ENCODE peak calls at places on chromosomes 16 and 17, in nine cellular contexts. X is H7; H is NCI-H2081; F is CD8-positive, alpha-beta T cell; K is activated naive CD4-positive, alpha-beta T cell treated with anti-CD3 and anti-CD28 coated beads, Interleukin-2, amount 50 U/mL, for 72 hours; B is fibroblast of gingiva; I is esophagus squamous epithelium; U is hypothalamus; D is germinal center. S is an unnamed sample.

GRCh38 chr16:11136600-11136999 is 119.4 kb downstream of the SOCS1 start:
- DNase-seq in X (no peak), H (peak; percentile 82), F (no peak), K (no peak), B (peak; percentile 73), I (no peak), U (no peak), D (no peak), S (no peak)

GRCh38 chr17:78473951-78474630 is 95.6 kb downstream of the PGS1 start:
- DNase-seq in X (no peak), H (no peak), F (no peak), K (no peak), B (no peak), I (no peak), U (no peak), D (no peak), S (no peak)

GRCh38 chr16:57770361-57770760 is 31.9 kb downstream of the KIFC3 start:
- DNase-seq in X (no peak), H (no peak), F (no peak), K (no peak), B (no peak), I (no peak), U (no peak), D (no peak), S (no peak)

GRCh38 chr16:22235839-22236745 is 30.0 kb downstream of the EEF2K start:
- DNase-seq in X (no peak), H (no peak), F (no peak), K (no peak), B (peak; percentile 21), I (no peak), U (no peak), D (no peak), S (no peak)

GRCh38 chr16:31135535-31136286 is at the start of gene PRSS8:
- DNase-seq in X (peak; percentile 89), H (no peak), F (no peak), K (no peak), B (no peak), I (no peak), U (no peak), D (no peak), S (no peak)

GRCh38 chr16:49021136-49021535 is 260.5 kb downstream of the CBLN1 start:
- DNase-seq in X (no peak), H (no peak), F (no peak), K (no peak), B (no peak), I (no peak), U (no peak), D (no peak), S (no peak)

GRCh38 chr16:72818286-72818845 is 229.6 kb downstream of the ZFHX3 start:
- DNase-seq in X (no peak), H (no peak), F (no peak), K (no peak), B (no peak), I (no peak), U (no peak), D (no peak), S (no peak)

GRCh38 chr16:4626396-4626795 is 1.8 kb downstream of the MGRN1 start:
- DNase-seq in X (no peak), H (peak; percentile 31), F (no peak), K (no peak), B (no peak), I (no peak), U (no peak), D (no peak), S (no peak)

GRCh38 chr17:46952115-46952514 is 26.9 kb downstream of the RPRML start:
- DNase-seq in X (no peak), H (no peak), F (no peak), K (no peak), B (no peak), I (no peak), U (no peak), D (no peak), S (no peak)

GRCh38 chr17:27846042-27846655 is 45.8 kb upstream of the NOS2 start:
- DNase-seq in X (no peak), H (no peak), F (peak; percentile 43), K (peak; percentile 9), B (no peak), I (no peak), U (no peak), D (no peak), S (peak; percentile 17)

GRCh38 chr17:42992872-42993271 is 5.3 kb upstream of the RPL27 start:
- DNase-seq in X (no peak), H (no peak), F (no peak), K (no peak), B (no peak), I (no peak), U (no peak), D (no peak), S (no peak)

GRCh38 chr17:42200702-42201101 is 6.4 kb upstream of the GHDC start:
- DNase-seq in X (no peak), H (peak; percentile 38), F (no peak), K (no peak), B (no peak), I (no peak), U (peak; percentile 50), D (no peak), S (no peak)

GRCh38 chr17:17913695-17914332 is 58.4 kb downstream of the TOM1L2 start:
- DNase-seq in X (peak; percentile 64), H (peak; percentile 92), F (peak; percentile 49), K (peak; percentile 27), B (peak; percentile 65), I (no peak), U (peak; percentile 28), D (no peak), S (peak; percentile 3)

GRCh38 chr17:58329035-58329807 is 626 bp upstream of the TSPOAP1 start:
- DNase-seq in X (peak; percentile 84), H (peak; percentile 30), F (peak; percentile 76), K (peak; percentile 83), B (no peak), I (no peak), U (peak; percentile 39), D (peak; percentile 86), S (peak; percentile 98)

GRCh38 chr16:57756424-57757325 is 21.1 kb downstream of the KATNB1 start:
- DNase-seq in X (no peak), H (no peak), F (no peak), K (no peak), B (no peak), I (no peak), U (no peak), D (no peak), S (no peak)

GRCh38 chr17:17900615-17901520 is 64.1 kb upstream of the SREBF1 start:
- DNase-seq in X (no peak), H (peak; percentile 65), F (no peak), K (no peak), B (peak; percentile 99), I (no peak), U (peak; percentile 44), D (no peak), S (peak; percentile 29)

GRCh38 chr16:60413969-60414368 is 1622.3 kb downstream of the CDH8 start:
- DNase-seq in X (no peak), H (no peak), F (no peak), K (no peak), B (no peak), I (no peak), U (no peak), D (no peak), S (no peak)

GRCh38 chr17:15177343-15177742 is 87.8 kb downstream of the PMP22 start:
- DNase-seq in X (no peak), H (no peak), F (no peak), K (no peak), B (no peak), I (no peak), U (no peak), D (no peak), S (no peak)

GRCh38 chr17:17811381-17812210 is 25.2 kb downstream of the SREBF1 start:
- DNase-seq in X (peak; percentile 82), H (no peak), F (no peak), K (no peak), B (no peak), I (no peak), U (no peak), D (no peak), S (no peak)

GRCh38 chr16:84643180-84643583 is 5.1 kb upstream of the KLHL36 start:
- DNase-seq in X (no peak), H (peak; percentile 53), F (no peak), K (no peak), B (peak; percentile 92), I (no peak), U (no peak), D (no peak), S (peak; percentile 86)

GRCh38 chr17:59668816-59669215 is 38.4 kb downstream of the PTRH2 start:
- DNase-seq in X (no peak), H (no peak), F (no peak), K (no peak), B (peak; percentile 89), I (no peak), U (no peak), D (no peak), S (no peak)

GRCh38 chr16:8571061-8571596 is 19.2 kb downstream of the TMEM114 start:
- DNase-seq in X (peak; percentile 22), H (no peak), F (no peak), K (no peak), B (peak; percentile 38), I (no peak), U (no peak), D (no peak), S (peak; percentile 30)

GRCh38 chr16:86899757-86900156 is 321.4 kb downstream of the FOXL1 start:
- DNase-seq in X (no peak), H (no peak), F (no peak), K (no peak), B (no peak), I (no peak), U (no peak), D (no peak), S (no peak)

S was measured in HL-60.